ENCODE peak calls at places on chromosomes 12 and 14, in ten cellular contexts. F, R, H, M, J, P, W, Y, E and V are unnamed samples.

GRCh38 chr14:90228478-90228877 is 27.9 kb upstream of the PSMC1 start:
- DNase-seq in Y (no peak), R (no peak), P (no peak), W (no peak), E (no peak), J (no peak), H (no peak), F (no peak), M (no peak), V (no peak)

GRCh38 chr12:14756331-14757143 is 46.7 kb downstream of the WBP11 start:
- DNase-seq in F (peak; percentile 45), R (no peak), P (no peak), M (no peak), W (peak; percentile 30), J (no peak), H (peak; percentile 35), Y (no peak), E (no peak), V (peak; percentile 63)

GRCh38 chr12:131097247-131098177 is 143.8 kb downstream of the ADGRD1 start:
- DNase-seq in J (peak; percentile 61), H (peak; percentile 7), F (no peak), M (no peak), Y (no peak), R (no peak), E (peak; percentile 13), P (no peak), W (no peak), V (no peak)

GRCh38 chr12:82378997-82379396 is 20.7 kb downstream of the METTL25 start:
- DNase-seq in P (no peak), Y (no peak), F (no peak), J (no peak), M (no peak), H (no peak), W (no peak), R (no peak), E (no peak), V (no peak)

GRCh38 chr14:32230181-32230580 is 27.1 kb upstream of the RNU6-8 start:
- DNase-seq in R (no peak), J (no peak), W (no peak), Y (peak; percentile 79), F (no peak), M (no peak), H (peak; percentile 20), E (no peak), P (no peak), V (no peak)

GRCh38 chr14:93329965-93330608 is 2.7 kb downstream of the BTBD7 start:
- DNase-seq in M (no peak), R (no peak), P (peak; percentile 51), H (no peak), E (no peak), Y (no peak), J (no peak), F (no peak), W (no peak), V (no peak)

GRCh38 chr12:14769837-14770494 is 33.3 kb downstream of the WBP11 start:
- DNase-seq in M (peak; percentile 67), P (peak; percentile 77), H (peak; percentile 89), W (peak; percentile 92), F (peak; percentile 90), J (peak; percentile 90), E (peak; percentile 81), Y (peak; percentile 83), R (peak; percentile 85), V (peak; percentile 76)

GRCh38 chr14:49294736-49295135 is 291.4 kb downstream of the RPS29 start:
- DNase-seq in M (no peak), W (no peak), F (no peak), J (no peak), R (no peak), H (no peak), P (no peak), E (no peak), Y (no peak), V (no peak)

GRCh38 chr14:104438166-104438887 is 141.2 kb upstream of the C14orf180 start:
- DNase-seq in R (no peak), E (no peak), W (no peak), F (no peak), H (no peak), J (no peak), Y (no peak), M (no peak), P (no peak), V (no peak)

GRCh38 chr12:68474467-68475204 is 136.1 kb upstream of the RAP1B start:
- DNase-seq in W (no peak), H (no peak), R (no peak), Y (no peak), J (no peak), P (no peak), M (no peak), E (no peak), F (no peak), V (no peak)

GRCh38 chr14:72454388-72454787 is 439.5 kb downstream of the DPF3 start:
- DNase-seq in J (no peak), M (no peak), Y (no peak), R (no peak), P (no peak), W (no peak), H (no peak), E (no peak), F (no peak), V (no peak)

GRCh38 chr12:68336754-68337343 is 4.7 kb upstream of the MDM1 start:
- DNase-seq in P (no peak), J (no peak), H (peak; percentile 35), R (no peak), Y (peak; percentile 83), F (no peak), M (no peak), W (no peak), E (no peak), V (no peak)

GRCh38 chr12:8057839-8058238 is 8.3 kb downstream of the C3AR1 start:
- DNase-seq in F (no peak), H (no peak), J (no peak), M (no peak), Y (peak; percentile 88), R (no peak), E (no peak), P (no peak), W (no peak), V (no peak)

GRCh38 chr14:100103261-100104005 is 38.2 kb downstream of the EVL start:
- DNase-seq in E (no peak), M (no peak), J (peak; percentile 52), P (peak; percentile 63), F (no peak), H (no peak), W (no peak), Y (no peak), R (no peak), V (peak; percentile 82)

GRCh38 chr12:83603106-83603505 is 916.4 kb downstream of the TMTC2 start:
- DNase-seq in P (no peak), R (no peak), Y (no peak), W (no peak), F (no peak), H (no peak), E (no peak), J (no peak), M (no peak), V (no peak)

DNA sequence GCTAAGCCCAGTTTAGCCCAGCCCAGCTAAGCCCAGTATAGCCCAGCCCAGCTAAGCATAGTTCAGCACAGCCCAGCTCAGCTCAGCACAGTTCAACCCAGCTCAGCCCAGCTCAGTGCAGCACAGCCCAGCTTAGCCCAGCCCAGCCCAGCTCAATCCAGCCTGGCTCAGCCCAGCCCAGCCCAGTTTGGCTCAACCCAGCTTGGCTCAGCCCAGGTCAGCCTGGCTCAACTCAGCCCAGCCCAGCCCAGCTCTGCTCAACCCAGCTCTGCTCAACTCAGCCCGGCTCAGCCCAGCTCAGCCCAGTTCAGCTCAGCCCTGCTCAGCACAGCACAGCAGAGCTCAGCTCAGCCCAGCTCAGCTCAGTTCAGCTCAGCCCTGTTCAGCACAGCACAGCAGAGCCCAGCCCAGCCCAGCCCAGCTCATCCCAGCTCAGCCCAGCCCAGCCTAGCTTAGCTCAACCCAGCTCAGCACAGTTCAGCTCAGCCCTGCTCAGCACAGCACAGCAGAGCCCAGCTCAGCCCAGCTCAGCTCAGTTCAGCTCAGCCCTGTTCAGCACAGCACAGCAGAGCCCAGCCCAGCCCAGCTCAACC is 330.9 kb downstream of the TMEM121 start:
- DNase-seq in W (peak; percentile 1), R (peak; percentile 4), F (no peak), J (no peak), Y (no peak), M (no peak), E (no peak), P (no peak), H (no peak), V (no peak)
- H3K27me3 ChIP-seq in W (no peaks in the 10 kb centered on the region), R (no peaks in the 10 kb centered on the region), F (no peaks in the 10 kb centered on the region), J (no peaks in the 10 kb centered on the region), Y (no peaks in the 10 kb centered on the region), M (no peaks in the 10 kb centered on the region), E (no peaks in the 10 kb centered on the region), P (no peaks in the 10 kb centered on the region), H (no peaks in the 10 kb centered on the region), V (no peaks in the 10 kb centered on the region)

DNA sequence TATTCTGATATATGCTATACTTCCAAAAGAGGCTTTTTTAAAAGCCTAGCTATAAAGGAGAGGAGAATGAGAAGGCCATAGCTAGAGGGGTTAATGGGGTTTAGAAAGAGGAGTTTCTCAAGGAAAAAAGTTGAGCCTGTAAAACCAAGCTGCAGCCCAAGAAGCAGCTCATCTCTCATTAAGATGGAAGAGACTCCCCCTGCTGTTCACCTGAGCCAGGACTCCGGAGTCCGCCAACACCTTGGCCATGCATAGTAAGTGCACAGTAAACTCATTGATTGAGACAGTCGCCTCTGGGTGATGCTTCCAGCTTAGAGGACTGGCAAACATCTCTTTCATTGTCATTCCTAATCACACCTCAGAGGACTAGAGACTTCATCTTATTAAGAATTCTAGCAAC is 46.2 kb downstream of the ANO2 start:
- DNase-seq in M (no peak), J (no peak), Y (no peak), H (no peak), W (no peak), P (no peak), R (no peak), F (no peak), E (no peak), V (no peak)
- TF ChIP-seq CTCF in M (no peak), J (no peak), Y (no peak), H (no peak), W (no peak), P (no peak), R (no peak), F (no peak), E (no peak), V (no peak)

GRCh38 chr12:2125651-2126050 is 72.9 kb downstream of the CACNA1C start:
- DNase-seq in H (no peak), R (no peak), J (peak; percentile 21), W (no peak), E (no peak), Y (no peak), P (no peak), F (no peak), M (no peak), V (no peak)
- H3K27me3 ChIP-seq in H (no peaks in the 10 kb centered on the region), R (no peaks in the 10 kb centered on the region), J (no peaks in the 10 kb centered on the region), W (no peaks in the 10 kb centered on the region), E (no peaks in the 10 kb centered on the region), Y (no peaks in the 10 kb centered on the region), P (no peaks in the 10 kb centered on the region), F (no peaks in the 10 kb centered on the region), M (no peaks in the 10 kb centered on the region), V (no peaks in the 10 kb centered on the region)

DNA sequence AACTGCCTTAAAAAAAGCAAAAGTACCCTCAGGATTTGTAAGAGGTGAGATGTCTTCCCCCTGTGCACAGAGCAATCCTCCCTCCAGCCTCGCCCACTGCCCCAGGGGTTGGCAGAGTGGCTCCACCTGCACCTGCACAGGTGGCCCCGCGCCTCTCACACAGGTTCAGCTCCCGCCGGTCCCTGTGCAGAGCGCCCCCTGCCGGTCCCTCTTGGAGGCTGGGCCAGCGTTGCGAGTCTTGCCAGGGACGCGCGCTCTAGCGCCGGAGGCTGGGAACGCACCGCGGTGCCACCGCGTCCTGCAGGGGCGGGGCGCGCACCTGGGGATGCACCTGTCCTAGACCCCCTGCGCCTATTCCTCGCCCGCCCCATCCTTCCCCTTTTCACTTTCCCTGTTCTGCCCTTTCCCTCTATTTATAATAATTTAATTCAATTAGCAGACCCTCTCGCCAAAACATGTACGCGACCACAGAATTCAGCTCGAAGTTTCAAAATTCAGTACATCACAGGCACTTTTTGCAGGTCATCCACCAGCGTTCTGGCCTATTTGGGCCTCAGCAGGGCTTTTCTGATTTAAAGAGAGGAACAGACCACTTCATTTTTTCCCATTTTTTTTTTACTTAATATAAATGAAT is 618.6 kb downstream of the AACS start:
- DNase-seq in M (no peak), J (no peak), E (no peak), R (no peak), F (peak; percentile 70), H (peak; percentile 10), Y (no peak), P (no peak), W (peak; percentile 66), V (no peak)
- TF ChIP-seq CTCF in M (peak; percentile 55), J (no peak), E (no peak), R (no peak), F (peak; percentile 37), H (no peak), Y (peak; percentile 17), P (no peak), W (peak; percentile 61), V (no peak)